ENCODE peak calls at places on chromosomes 7 and 10, in five cellular contexts. One of them, this sample, is unnamed.

GRCh38 chr7:44185729-44186128 is 3.5 kb downstream of the GCK start:
- DNase-seq in lower lobe of right lung: no peak
- DNase-seq in body of pancreas: peak
- DNase-seq in DND-41: no peak
- DNase-seq in A673: no peak
- DNase-seq in this sample: no peak

GRCh38 chr7:102404005-102404861 is 8.1 kb downstream of the PRKRIP1 start:
- DNase-seq in A673: peak
- DNase-seq in body of pancreas: no peak
- DNase-seq in DND-41: peak
- DNase-seq in lower lobe of right lung: peak
- DNase-seq in this sample: no peak

GRCh38 chr10:58963723-58964124 is 212.7 kb upstream of the PHYHIPL start:
- DNase-seq in DND-41: no peak
- DNase-seq in body of pancreas: peak
- DNase-seq in lower lobe of right lung: no peak
- DNase-seq in A673: peak
- DNase-seq in this sample: no peak

GRCh38 chr7:23373151-23374004 is 74.2 kb downstream of the MALSU1 start:
- DNase-seq in A673: no peak
- DNase-seq in lower lobe of right lung: no peak
- DNase-seq in body of pancreas: no peak
- DNase-seq in DND-41: peak
- DNase-seq in this sample: no peak

GRCh38 chr7:150800576-150801241 is at the start of gene TMEM176A:
- DNase-seq in A673: no peak
- DNase-seq in lower lobe of right lung: no peak
- DNase-seq in DND-41: no peak
- DNase-seq in body of pancreas: peak
- DNase-seq in this sample: no peak

GRCh38 chr7:124457841-124458240 is 307.8 kb downstream of the GPR37 start:
- DNase-seq in body of pancreas: no peak
- DNase-seq in DND-41: no peak
- DNase-seq in A673: no peak
- DNase-seq in lower lobe of right lung: no peak
- DNase-seq in this sample: no peak

GRCh38 chr10:65570143-65571010 is 1355.5 kb upstream of the LRRTM3 start:
- DNase-seq in body of pancreas: peak
- DNase-seq in lower lobe of right lung: peak
- DNase-seq in A673: peak
- DNase-seq in DND-41: no peak
- DNase-seq in this sample: no peak

GRCh38 chr10:79079490-79080355 is 11.0 kb downstream of the ZMIZ1 start:
- DNase-seq in body of pancreas: no peak
- DNase-seq in A673: no peak
- DNase-seq in lower lobe of right lung: peak
- DNase-seq in DND-41: no peak
- DNase-seq in this sample: no peak

GRCh38 chr7:116257156-116257555 is 46.8 kb downstream of the TES start:
- DNase-seq in DND-41: no peak
- DNase-seq in A673: no peak
- DNase-seq in lower lobe of right lung: no peak
- DNase-seq in body of pancreas: no peak
- DNase-seq in this sample: no peak

GRCh38 chr7:132377703-132378584 is 198.3 kb downstream of the PLXNA4 start:
- DNase-seq in A673: no peak
- DNase-seq in DND-41: no peak
- DNase-seq in body of pancreas: no peak
- DNase-seq in lower lobe of right lung: no peak
- DNase-seq in this sample: no peak

GRCh38 chr10:106360870-106361269 is 803.6 kb downstream of the SORCS1 start:
- DNase-seq in body of pancreas: no peak
- DNase-seq in lower lobe of right lung: no peak
- DNase-seq in A673: peak
- DNase-seq in DND-41: no peak
- DNase-seq in this sample: no peak

GRCh38 chr10:64762861-64763260 is 1241.7 kb downstream of the REEP3 start:
- DNase-seq in A673: no peak
- DNase-seq in DND-41: no peak
- DNase-seq in lower lobe of right lung: no peak
- DNase-seq in body of pancreas: no peak
- DNase-seq in this sample: no peak

GRCh38 chr7:138813945-138814344 is 15.9 kb upstream of the ATP6V0A4 start:
- DNase-seq in body of pancreas: no peak
- DNase-seq in A673: no peak
- DNase-seq in lower lobe of right lung: no peak
- DNase-seq in DND-41: peak
- DNase-seq in this sample: no peak

GRCh38 chr7:29879609-29880008 is 73.3 kb downstream of the WIPF3 start:
- DNase-seq in A673: no peak
- DNase-seq in lower lobe of right lung: no peak
- DNase-seq in DND-41: no peak
- DNase-seq in body of pancreas: peak
- DNase-seq in this sample: no peak

GRCh38 chr10:79391231-79392019 is 44.2 kb downstream of the PPIF start:
- DNase-seq in A673: no peak
- DNase-seq in DND-41: no peak
- DNase-seq in lower lobe of right lung: peak
- DNase-seq in body of pancreas: no peak
- DNase-seq in this sample: no peak

GRCh38 chr7:23893942-23894890 is 184.2 kb downstream of the STK31 start:
- DNase-seq in lower lobe of right lung: no peak
- DNase-seq in A673: no peak
- DNase-seq in DND-41: peak
- DNase-seq in body of pancreas: no peak
- DNase-seq in this sample: no peak

GRCh38 chr7:112272921-112273561 is 66.5 kb downstream of the ZNF277 start:
- DNase-seq in A673: no peak
- DNase-seq in DND-41: peak
- DNase-seq in body of pancreas: peak
- DNase-seq in lower lobe of right lung: peak
- DNase-seq in this sample: no peak

GRCh38 chr7:82343-83155 is 109.8 kb upstream of the FAM20C start:
- DNase-seq in A673: no peak
- DNase-seq in body of pancreas: peak
- DNase-seq in DND-41: no peak
- DNase-seq in lower lobe of right lung: no peak
- DNase-seq in this sample: no peak

GRCh38 chr7:25391295-25391861 is 163.1 kb upstream of the NPVF start:
- DNase-seq in A673: peak
- DNase-seq in lower lobe of right lung: no peak
- DNase-seq in body of pancreas: no peak
- DNase-seq in DND-41: no peak
- DNase-seq in this sample: no peak

GRCh38 chr7:156540619-156541165 is 99.9 kb upstream of the RNF32 start:
- DNase-seq in lower lobe of right lung: no peak
- DNase-seq in A673: no peak
- DNase-seq in body of pancreas: no peak
- DNase-seq in DND-41: no peak
- DNase-seq in this sample: no peak

GRCh38 chr7:116142374-116142773 is 68.0 kb upstream of the TES start:
- DNase-seq in DND-41: no peak
- DNase-seq in body of pancreas: no peak
- DNase-seq in A673: no peak
- DNase-seq in lower lobe of right lung: no peak
- DNase-seq in this sample: no peak

GRCh38 chr7:44978511-44979366 is at the start of gene MYO1G:
- DNase-seq in body of pancreas: peak
- DNase-seq in DND-41: peak
- DNase-seq in lower lobe of right lung: peak
- DNase-seq in A673: no peak
- DNase-seq in this sample: no peak

GRCh38 chr7:97871659-97872024 is 566 bp downstream of the ASNS start:
- DNase-seq in A673: no peak
- DNase-seq in DND-41: no peak
- DNase-seq in lower lobe of right lung: no peak
- DNase-seq in body of pancreas: no peak
- DNase-seq in this sample: no peak

GRCh38 chr7:112892263-112892662 is 102.1 kb upstream of the TMEM168 start:
- DNase-seq in A673: no peak
- DNase-seq in DND-41: no peak
- DNase-seq in lower lobe of right lung: no peak
- DNase-seq in body of pancreas: peak
- DNase-seq in this sample: no peak

GRCh38 chr10:122194251-122194650 is 76.8 kb upstream of the BTBD16 start:
- DNase-seq in DND-41: no peak
- DNase-seq in body of pancreas: no peak
- DNase-seq in lower lobe of right lung: no peak
- DNase-seq in A673: no peak
- DNase-seq in this sample: no peak

GRCh38 chr7:130141161-130141857 is 63.9 kb downstream of the TMEM209 start:
- DNase-seq in DND-41: no peak
- DNase-seq in A673: peak
- DNase-seq in body of pancreas: peak
- DNase-seq in lower lobe of right lung: peak
- DNase-seq in this sample: no peak

GRCh38 chr10:60809157-60809556 is 30.9 kb downstream of the CDK1 start:
- DNase-seq in body of pancreas: no peak
- DNase-seq in A673: peak
- DNase-seq in DND-41: no peak
- DNase-seq in lower lobe of right lung: no peak
- DNase-seq in this sample: no peak

DNA sequence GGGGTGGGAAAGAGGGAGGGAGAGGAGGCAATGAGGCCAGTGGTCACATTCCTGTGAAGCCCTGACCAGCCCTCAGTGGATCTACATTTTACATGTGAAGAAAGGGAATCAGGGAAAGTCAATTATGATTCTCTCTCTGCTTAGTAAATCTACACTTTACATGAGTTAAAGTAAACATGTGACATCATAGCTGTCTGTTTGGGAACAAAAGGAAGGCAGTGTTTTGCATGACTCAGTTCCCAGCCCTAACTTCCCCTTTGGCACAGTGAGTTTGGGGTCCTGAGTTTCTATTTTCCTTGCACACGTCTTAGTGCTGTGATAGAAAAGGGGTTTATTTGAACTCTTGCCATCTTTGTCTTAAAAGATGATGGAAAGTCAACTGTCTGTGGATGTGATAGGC is 615.1 kb downstream of the SDK1 start:
- DNase-seq in DND-41: no peak
- DNase-seq in body of pancreas: no peak
- DNase-seq in A673: no peak
- DNase-seq in lower lobe of right lung: no peak
- DNase-seq in this sample: no peak
- H3K27ac ChIP-seq in DND-41: no peak
- H3K27ac ChIP-seq in body of pancreas: no peak
- H3K27ac ChIP-seq in A673: no peak
- H3K27ac ChIP-seq in lower lobe of right lung: no peak
- H3K27ac ChIP-seq in this sample: peak

GRCh38 chr10:50990568-50991495 is 83.5 kb upstream of the PRKG1 start:
- DNase-seq in body of pancreas: peak
- DNase-seq in lower lobe of right lung: peak
- DNase-seq in DND-41: no peak
- DNase-seq in A673: peak
- DNase-seq in this sample: no peak
- H3K4me3 ChIP-seq in body of pancreas: peak
- H3K4me3 ChIP-seq in lower lobe of right lung: peak
- H3K4me3 ChIP-seq in DND-41: no peak
- H3K4me3 ChIP-seq in A673: peak
- H3K4me3 ChIP-seq in this sample: peak

GRCh38 chr7:17123020-17123419 is 175.4 kb upstream of the AHR start:
- DNase-seq in lower lobe of right lung: no peak
- DNase-seq in body of pancreas: peak
- DNase-seq in A673: peak
- DNase-seq in DND-41: no peak
- DNase-seq in this sample: no peak
- H3K27ac ChIP-seq in lower lobe of right lung: no peak
- H3K27ac ChIP-seq in body of pancreas: no peak
- H3K27ac ChIP-seq in A673: no peak
- H3K27ac ChIP-seq in DND-41: no peak
- H3K27ac ChIP-seq in this sample: no peak

DNA sequence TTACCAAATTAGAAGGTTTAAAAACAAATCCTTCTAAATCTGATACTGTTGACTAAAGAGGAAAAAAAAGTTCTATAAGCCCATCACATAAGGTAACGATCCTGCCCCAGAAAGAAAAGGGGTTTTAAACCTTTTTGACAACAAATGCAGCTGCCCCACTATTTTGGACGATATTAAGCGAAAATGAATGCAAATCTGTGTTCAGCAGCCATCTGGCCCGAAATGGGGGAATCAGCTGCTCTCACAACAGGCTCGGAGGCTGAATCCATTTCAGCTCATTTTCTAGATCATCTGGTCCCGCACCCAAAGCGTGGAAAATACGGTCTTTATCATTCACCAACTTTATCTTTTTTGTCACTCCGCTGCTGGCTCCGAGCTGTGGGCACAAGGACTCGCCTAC is 2.3 kb upstream of the EBF3 start:
- DNase-seq in lower lobe of right lung: no peak
- DNase-seq in body of pancreas: no peak
- DNase-seq in A673: no peak
- DNase-seq in DND-41: no peak
- DNase-seq in this sample: no peak
- H3K4me3 ChIP-seq in lower lobe of right lung: no peak
- H3K4me3 ChIP-seq in body of pancreas: no peak
- H3K4me3 ChIP-seq in A673: peak
- H3K4me3 ChIP-seq in DND-41: no peak
- H3K4me3 ChIP-seq in this sample: no peak

GRCh38 chr10:28177944-28178637 is 124.8 kb downstream of the MPP7 start:
- DNase-seq in DND-41: peak
- DNase-seq in A673: no peak
- DNase-seq in body of pancreas: no peak
- DNase-seq in lower lobe of right lung: no peak
- DNase-seq in this sample: no peak
- H3K27ac ChIP-seq in DND-41: peak
- H3K27ac ChIP-seq in A673: no peak
- H3K27ac ChIP-seq in body of pancreas: no peak
- H3K27ac ChIP-seq in lower lobe of right lung: peak
- H3K27ac ChIP-seq in this sample: no peak

GRCh38 chr10:110502072-110502845 is 4.6 kb downstream of the DUSP5 start:
- DNase-seq in lower lobe of right lung: no peak
- DNase-seq in DND-41: no peak
- DNase-seq in body of pancreas: no peak
- DNase-seq in A673: no peak
- DNase-seq in this sample: no peak
- H3K4me3 ChIP-seq in lower lobe of right lung: no peak
- H3K4me3 ChIP-seq in DND-41: no peak
- H3K4me3 ChIP-seq in body of pancreas: no peak
- H3K4me3 ChIP-seq in A673: peak
- H3K4me3 ChIP-seq in this sample: no peak

GRCh38 chr7:107890493-107890961 is 456 bp upstream of the DLD start:
- DNase-seq in DND-41: no peak
- DNase-seq in lower lobe of right lung: no peak
- DNase-seq in A673: no peak
- DNase-seq in body of pancreas: peak
- DNase-seq in this sample: no peak
- H3K27ac ChIP-seq in DND-41: peak
- H3K27ac ChIP-seq in lower lobe of right lung: peak
- H3K27ac ChIP-seq in A673: peak
- H3K27ac ChIP-seq in body of pancreas: peak
- H3K27ac ChIP-seq in this sample: peak

GRCh38 chr10:116741391-116742351 is 695 bp downstream of the HSPA12A start:
- DNase-seq in A673: no peak
- DNase-seq in DND-41: no peak
- DNase-seq in body of pancreas: no peak
- DNase-seq in lower lobe of right lung: no peak
- DNase-seq in this sample: no peak
- H3K4me3 ChIP-seq in A673: peak
- H3K4me3 ChIP-seq in DND-41: no peak
- H3K4me3 ChIP-seq in body of pancreas: peak
- H3K4me3 ChIP-seq in lower lobe of right lung: peak
- H3K4me3 ChIP-seq in this sample: peak

GRCh38 chr10:683448-684071 is 5.9 kb downstream of the DIP2C start:
- DNase-seq in A673: peak
- DNase-seq in body of pancreas: no peak
- DNase-seq in lower lobe of right lung: no peak
- DNase-seq in DND-41: no peak
- DNase-seq in this sample: no peak
- H3K27ac ChIP-seq in A673: peak
- H3K27ac ChIP-seq in body of pancreas: no peak
- H3K27ac ChIP-seq in lower lobe of right lung: no peak
- H3K27ac ChIP-seq in DND-41: no peak
- H3K27ac ChIP-seq in this sample: no peak